ENCODE peak calls at places on chromosomes 12 and 14, in four cellular contexts. S, L, W and U are unnamed samples.

GRCh38 chr14:70635971-70636595 is 5.6 kb upstream of the TTC9 start:
- DNase-seq in S (no peak), L (no peak), W (no peak), U (no peak)

GRCh38 chr12:114913871-114914801 is 230.2 kb upstream of the TBX3 start:
- DNase-seq in S (no peak), L (no peak), W (no peak), U (no peak)

GRCh38 chr12:33672879-33673577 is 233.4 kb upstream of the SYT10 start:
- DNase-seq in S (no peak), L (no peak), W (no peak), U (no peak)

GRCh38 chr12:46400406-46400805 is 27.8 kb upstream of the SLC38A2 start:
- DNase-seq in S (no peak), L (no peak), W (no peak), U (no peak)

GRCh38 chr14:104343294-104343625 is 204.9 kb downstream of the KIF26A start:
- DNase-seq in S (peak; percentile 73), L (no peak), W (no peak), U (no peak)

GRCh38 chr12:57751432-57751787 is 700 bp downstream of the CDK4 start:
- DNase-seq in S (no peak), L (no peak), W (no peak), U (no peak)

GRCh38 chr12:13913371-13913770 is 68.0 kb downstream of the GRIN2B start:
- DNase-seq in S (no peak), L (no peak), W (no peak), U (no peak)

GRCh38 chr14:82251434-82251833 is 717.8 kb upstream of the SEL1L start:
- DNase-seq in S (no peak), L (no peak), W (no peak), U (no peak)

GRCh38 chr12:103503546-103504480 is 8.0 kb upstream of the C12orf42 start:
- DNase-seq in S (no peak), L (peak; percentile 60), W (no peak), U (peak; percentile 70)

GRCh38 chr14:67532998-67533753 is at the start of gene PLEKHH1:
- DNase-seq in S (peak; percentile 91), L (no peak), W (peak; percentile 84), U (no peak)

GRCh38 chr14:33282181-33282580 is 343.5 kb downstream of the NPAS3 start:
- DNase-seq in S (no peak), L (no peak), W (no peak), U (no peak)

GRCh38 chr12:45435945-45436710 is 220.2 kb downstream of the ANO6 start:
- DNase-seq in S (no peak), L (no peak), W (no peak), U (peak; percentile 11)

GRCh38 chr12:46473634-46474201 is 101.1 kb upstream of the SLC38A2 start:
- DNase-seq in S (peak; percentile 87), L (no peak), W (peak; percentile 80), U (no peak)

GRCh38 chr12:83826112-83826511 is 1086.5 kb downstream of the SLC6A15 start:
- DNase-seq in S (no peak), L (no peak), W (no peak), U (no peak)

GRCh38 chr14:77825895-77826519 is 26.1 kb downstream of the ADCK1 start:
- DNase-seq in S (no peak), L (no peak), W (peak; percentile 64), U (no peak)

GRCh38 chr14:101730626-101731186 is 30.8 kb upstream of the PPP2R5C start:
- DNase-seq in S (no peak), L (no peak), W (no peak), U (no peak)

GRCh38 chr12:52058631-52059324 is 7.5 kb downstream of the NR4A1 start:
- DNase-seq in S (no peak), L (no peak), W (peak; percentile 54), U (no peak)

GRCh38 chr14:94372021-94372605 is 16.3 kb downstream of the SERPINA1 start:
- DNase-seq in S (no peak), L (no peak), W (no peak), U (no peak)

GRCh38 chr14:105299654-105300541 is 903 bp downstream of the BRF1 start:
- DNase-seq in S (peak; percentile 88), L (no peak), W (peak; percentile 58), U (no peak)

GRCh38 chr14:54502602-54503001 is 7.1 kb upstream of the CGRRF1 start:
- DNase-seq in S (no peak), L (no peak), W (no peak), U (no peak)

GRCh38 chr12:4282103-4282891 is 8.7 kb downstream of the CCND2 start:
- DNase-seq in S (no peak), L (no peak), W (no peak), U (no peak)